ENCODE peak calls at places on chromosome 19, in six cellular contexts. One of them, this sample, is unnamed.
A peak's percentile ranks its signal among the peaks of the same experiment; 100 is the strongest.

GRCh38 chr19:51571599-51571998 is 516 bp downstream of the ZNF175 start:
- DNase-seq in tibial nerve: no peak
- DNase-seq in SK-N-SH: peak; percentile 20
- DNase-seq in ovary: no peak
- DNase-seq in sigmoid colon: no peak
- DNase-seq in suprapubic skin: no peak
- DNase-seq in this sample: no peak

GRCh38 chr19:41995959-41996797 is 2.1 kb upstream of the ATP1A3 start:
- DNase-seq in sigmoid colon: no peak
- DNase-seq in suprapubic skin: no peak
- DNase-seq in tibial nerve: no peak
- DNase-seq in SK-N-SH: peak; percentile 90
- DNase-seq in ovary: no peak
- DNase-seq in this sample: no peak

GRCh38 chr19:42017040-42017439 is 23.0 kb upstream of the ATP1A3 start:
- DNase-seq in ovary: no peak
- DNase-seq in sigmoid colon: no peak
- DNase-seq in tibial nerve: no peak
- DNase-seq in SK-N-SH: no peak
- DNase-seq in suprapubic skin: no peak
- DNase-seq in this sample: no peak

GRCh38 chr19:50967924-50968708 is 1.3 kb downstream of the KLK6 start:
- DNase-seq in suprapubic skin: no peak
- DNase-seq in SK-N-SH: no peak
- DNase-seq in tibial nerve: no peak
- DNase-seq in sigmoid colon: no peak
- DNase-seq in ovary: no peak
- DNase-seq in this sample: no peak

GRCh38 chr19:11361771-11362731 is 6.8 kb downstream of the PLPPR2 start:
- DNase-seq in SK-N-SH: peak; percentile 31
- DNase-seq in suprapubic skin: no peak
- DNase-seq in sigmoid colon: no peak
- DNase-seq in ovary: no peak
- DNase-seq in tibial nerve: no peak
- DNase-seq in this sample: no peak

GRCh38 chr19:42332059-42332458 is 6.6 kb downstream of the MEGF8 start:
- DNase-seq in ovary: no peak
- DNase-seq in tibial nerve: no peak
- DNase-seq in sigmoid colon: no peak
- DNase-seq in suprapubic skin: no peak
- DNase-seq in SK-N-SH: no peak
- DNase-seq in this sample: no peak

GRCh38 chr19:18414504-18415176 is 4.6 kb upstream of the SSBP4 start:
- DNase-seq in tibial nerve: no peak
- DNase-seq in sigmoid colon: no peak
- DNase-seq in ovary: peak; percentile 65
- DNase-seq in suprapubic skin: no peak
- DNase-seq in SK-N-SH: no peak
- DNase-seq in this sample: no peak

GRCh38 chr19:2047449-2048103 is 3.5 kb downstream of the MKNK2 start:
- DNase-seq in ovary: peak; percentile 57
- DNase-seq in suprapubic skin: peak; percentile 72
- DNase-seq in tibial nerve: no peak
- DNase-seq in sigmoid colon: peak; percentile 86
- DNase-seq in SK-N-SH: no peak
- DNase-seq in this sample: peak; percentile 57

GRCh38 chr19:48186015-48186414 is 15.5 kb downstream of the ZSWIM9 start:
- DNase-seq in sigmoid colon: peak; percentile 2
- DNase-seq in suprapubic skin: no peak
- DNase-seq in ovary: no peak
- DNase-seq in SK-N-SH: no peak
- DNase-seq in tibial nerve: no peak
- DNase-seq in this sample: no peak

GRCh38 chr19:4108767-4109625 is 14.9 kb downstream of the MAP2K2 start:
- DNase-seq in suprapubic skin: no peak
- DNase-seq in sigmoid colon: no peak
- DNase-seq in SK-N-SH: no peak
- DNase-seq in tibial nerve: no peak
- DNase-seq in ovary: no peak
- DNase-seq in this sample: peak; percentile 45

GRCh38 chr19:14162871-14163297 is 26.5 kb upstream of the ASF1B start:
- DNase-seq in suprapubic skin: no peak
- DNase-seq in sigmoid colon: peak; percentile 61
- DNase-seq in ovary: no peak
- DNase-seq in SK-N-SH: peak; percentile 19
- DNase-seq in tibial nerve: no peak
- DNase-seq in this sample: no peak

GRCh38 chr19:33402421-33403220 is 29.1 kb downstream of the CEBPG start:
- DNase-seq in sigmoid colon: peak; percentile 61
- DNase-seq in suprapubic skin: no peak
- DNase-seq in ovary: peak; percentile 15
- DNase-seq in SK-N-SH: peak; percentile 58
- DNase-seq in tibial nerve: peak; percentile 9
- DNase-seq in this sample: peak; percentile 38

GRCh38 chr19:10553943-10554381 is 10.3 kb downstream of the ATG4D start:
- DNase-seq in suprapubic skin: no peak
- DNase-seq in tibial nerve: no peak
- DNase-seq in SK-N-SH: no peak
- DNase-seq in ovary: no peak
- DNase-seq in sigmoid colon: no peak
- DNase-seq in this sample: peak; percentile 46

GRCh38 chr19:48685583-48685982 is 10.2 kb upstream of the FUT2 start:
- DNase-seq in sigmoid colon: no peak
- DNase-seq in tibial nerve: no peak
- DNase-seq in SK-N-SH: no peak
- DNase-seq in suprapubic skin: no peak
- DNase-seq in ovary: no peak
- DNase-seq in this sample: no peak

GRCh38 chr19:58020129-58020528 is 13.7 kb upstream of the ZSCAN1 start:
- DNase-seq in ovary: no peak
- DNase-seq in tibial nerve: no peak
- DNase-seq in SK-N-SH: no peak
- DNase-seq in suprapubic skin: no peak
- DNase-seq in sigmoid colon: no peak
- DNase-seq in this sample: no peak

GRCh38 chr19:23917856-23918255 is 3.2 kb downstream of the ZNF726 start:
- DNase-seq in ovary: no peak
- DNase-seq in SK-N-SH: no peak
- DNase-seq in tibial nerve: no peak
- DNase-seq in sigmoid colon: no peak
- DNase-seq in suprapubic skin: no peak
- DNase-seq in this sample: no peak

GRCh38 chr19:15544283-15544682 is 36.0 kb downstream of the CYP4F22 start:
- DNase-seq in ovary: no peak
- DNase-seq in suprapubic skin: no peak
- DNase-seq in tibial nerve: no peak
- DNase-seq in SK-N-SH: no peak
- DNase-seq in sigmoid colon: no peak
- DNase-seq in this sample: no peak

GRCh38 chr19:15539638-15540037 is 31.3 kb downstream of the CYP4F22 start:
- DNase-seq in ovary: no peak
- DNase-seq in sigmoid colon: no peak
- DNase-seq in tibial nerve: no peak
- DNase-seq in SK-N-SH: no peak
- DNase-seq in suprapubic skin: no peak
- DNase-seq in this sample: no peak

GRCh38 chr19:15536350-15536749 is 28.0 kb downstream of the CYP4F22 start:
- DNase-seq in sigmoid colon: no peak
- DNase-seq in SK-N-SH: no peak
- DNase-seq in tibial nerve: no peak
- DNase-seq in suprapubic skin: no peak
- DNase-seq in ovary: no peak
- DNase-seq in this sample: no peak

GRCh38 chr19:15538774-15539173 is 30.4 kb downstream of the CYP4F22 start:
- DNase-seq in suprapubic skin: no peak
- DNase-seq in sigmoid colon: no peak
- DNase-seq in SK-N-SH: no peak
- DNase-seq in ovary: no peak
- DNase-seq in tibial nerve: no peak
- DNase-seq in this sample: no peak

GRCh38 chr19:15540435-15540834 is 32.1 kb downstream of the CYP4F22 start:
- DNase-seq in tibial nerve: no peak
- DNase-seq in ovary: no peak
- DNase-seq in SK-N-SH: no peak
- DNase-seq in sigmoid colon: no peak
- DNase-seq in suprapubic skin: no peak
- DNase-seq in this sample: no peak
- H3K27me3 ChIP-seq in tibial nerve: no peaks in the 10 kb centered on the region
- H3K27me3 ChIP-seq in ovary: no peaks in the 10 kb centered on the region
- H3K27me3 ChIP-seq in SK-N-SH: no peaks in the 10 kb centered on the region
- H3K27me3 ChIP-seq in sigmoid colon: peaks cover 18% of the 10 kb centered on the region
- H3K27me3 ChIP-seq in suprapubic skin: peaks cover 21% of the 10 kb centered on the region
- H3K27me3 ChIP-seq in this sample: no peaks in the 10 kb centered on the region

DNA sequence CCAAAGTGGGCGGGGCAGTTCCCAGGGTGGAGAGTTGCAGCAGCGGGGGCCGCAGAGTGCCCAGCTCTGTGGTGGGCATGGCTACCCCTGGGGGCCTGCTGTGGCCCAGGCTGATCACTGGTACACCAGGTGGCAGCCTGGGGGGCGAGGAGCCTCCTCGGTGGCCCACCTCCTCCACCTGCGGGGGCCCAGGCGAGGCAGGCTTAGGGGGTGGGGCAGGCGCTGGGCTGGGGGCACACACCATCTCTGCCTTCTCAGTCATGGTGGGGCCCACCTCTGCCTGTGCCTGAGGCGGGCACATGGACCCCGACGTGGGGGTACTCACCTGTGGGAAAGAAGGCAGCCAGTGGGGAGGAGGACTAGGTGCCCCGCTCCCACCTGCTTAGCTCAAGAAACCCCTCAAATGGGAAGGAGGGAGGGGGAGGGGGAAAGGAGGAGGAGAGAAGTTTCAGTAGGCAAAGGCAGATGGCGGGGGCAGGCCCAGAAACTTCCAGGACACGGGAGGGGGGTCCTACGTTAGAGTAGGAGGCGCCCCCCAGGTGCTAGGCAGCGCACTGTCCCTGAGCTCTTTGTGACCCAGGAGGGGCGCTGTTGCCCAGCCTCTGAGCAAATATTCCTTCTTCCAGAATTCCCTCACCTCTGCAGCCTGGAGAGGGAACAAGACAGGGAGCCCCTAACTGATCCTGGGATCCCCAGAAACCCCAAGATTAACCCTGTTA is 1.6 kb downstream of the LYL1 start:
- DNase-seq in suprapubic skin: no peak
- DNase-seq in ovary: peak; percentile 46
- DNase-seq in SK-N-SH: no peak
- DNase-seq in sigmoid colon: no peak
- DNase-seq in tibial nerve: no peak
- DNase-seq in this sample: no peak
- H3K4me3 ChIP-seq in suprapubic skin: peak overlapping the region; percentile 53
- H3K4me3 ChIP-seq in ovary: no peak overlapping the region
- H3K4me3 ChIP-seq in SK-N-SH: no peak overlapping the region
- H3K4me3 ChIP-seq in sigmoid colon: no peak overlapping the region
- H3K4me3 ChIP-seq in tibial nerve: peak overlapping the region; percentile 57
- H3K4me3 ChIP-seq in this sample: peak overlapping the region; percentile 51

GRCh38 chr19:44725251-44725650 is 23.3 kb upstream of the BCL3 start:
- DNase-seq in sigmoid colon: no peak
- DNase-seq in SK-N-SH: no peak
- DNase-seq in ovary: no peak
- DNase-seq in suprapubic skin: no peak
- DNase-seq in tibial nerve: no peak
- DNase-seq in this sample: peak; percentile 90
- TF ChIP-seq EP300 in sigmoid colon: no peak
- TF ChIP-seq EP300 in SK-N-SH: no peak
- TF ChIP-seq EP300 in ovary: no peak
- TF ChIP-seq EP300 in suprapubic skin: no peak
- TF ChIP-seq EP300 in tibial nerve: no peak
- TF ChIP-seq EP300 in this sample: peak; percentile 61

GRCh38 chr19:56927294-56927693 is 86.8 kb upstream of the PEG3 start:
- DNase-seq in ovary: no peak
- DNase-seq in suprapubic skin: no peak
- DNase-seq in tibial nerve: no peak
- DNase-seq in SK-N-SH: no peak
- DNase-seq in sigmoid colon: no peak
- DNase-seq in this sample: no peak
- H3K27me3 ChIP-seq in ovary: no peaks in the 10 kb centered on the region
- H3K27me3 ChIP-seq in suprapubic skin: no peaks in the 10 kb centered on the region
- H3K27me3 ChIP-seq in tibial nerve: no peaks in the 10 kb centered on the region
- H3K27me3 ChIP-seq in SK-N-SH: no peaks in the 10 kb centered on the region
- H3K27me3 ChIP-seq in sigmoid colon: no peaks in the 10 kb centered on the region
- H3K27me3 ChIP-seq in this sample: no peaks in the 10 kb centered on the region

GRCh38 chr19:20968092-20968491 is 45.0 kb downstream of the ZNF85 start:
- DNase-seq in sigmoid colon: no peak
- DNase-seq in tibial nerve: no peak
- DNase-seq in SK-N-SH: no peak
- DNase-seq in suprapubic skin: no peak
- DNase-seq in ovary: no peak
- DNase-seq in this sample: no peak

GRCh38 chr19:20969898-20970297 is 46.8 kb downstream of the ZNF85 start:
- DNase-seq in SK-N-SH: no peak
- DNase-seq in ovary: no peak
- DNase-seq in tibial nerve: no peak
- DNase-seq in suprapubic skin: no peak
- DNase-seq in sigmoid colon: no peak
- DNase-seq in this sample: no peak

GRCh38 chr19:20969498-20969897 is 46.4 kb downstream of the ZNF85 start:
- DNase-seq in tibial nerve: no peak
- DNase-seq in sigmoid colon: no peak
- DNase-seq in SK-N-SH: no peak
- DNase-seq in suprapubic skin: no peak
- DNase-seq in ovary: no peak
- DNase-seq in this sample: no peak

DNA sequence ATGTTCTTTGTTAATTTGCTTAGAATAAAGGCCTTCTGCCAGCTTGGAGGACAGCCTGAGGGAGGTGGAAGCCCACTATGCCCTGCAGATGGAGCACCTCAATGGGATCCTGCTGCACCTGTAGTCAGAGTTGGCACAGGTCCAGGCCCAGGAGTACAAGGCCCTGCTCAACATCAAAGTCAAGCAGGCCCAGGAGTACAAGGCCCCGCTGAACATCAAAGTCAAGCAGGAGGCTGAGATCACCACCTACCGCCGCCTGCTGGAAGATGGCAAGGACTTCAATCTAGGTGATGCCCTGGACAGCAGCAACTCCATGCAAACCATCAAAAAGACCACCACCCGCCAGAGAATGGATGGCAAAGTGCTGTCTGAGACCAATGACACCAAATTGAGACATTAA is 41.7 kb downstream of the ZNF85 start:
- DNase-seq in SK-N-SH: no peak
- DNase-seq in tibial nerve: no peak
- DNase-seq in ovary: no peak
- DNase-seq in sigmoid colon: no peak
- DNase-seq in suprapubic skin: no peak
- DNase-seq in this sample: no peak
- H3K4me3 ChIP-seq in SK-N-SH: no peak overlapping the region
- H3K4me3 ChIP-seq in tibial nerve: no peak overlapping the region
- H3K4me3 ChIP-seq in ovary: no peak overlapping the region
- H3K4me3 ChIP-seq in sigmoid colon: no peak overlapping the region
- H3K4me3 ChIP-seq in suprapubic skin: no peak overlapping the region
- H3K4me3 ChIP-seq in this sample: no peak overlapping the region

This sample was measured in transverse colon.